ENCODE peak calls at places on chromosomes 12 and 14, in eight cellular contexts. R is neural progenitor cell, S is ACHN, J is EH, M is GM13977, G is HEK293T, T is SW 1271, Y is A549. W is an unnamed sample.

GRCh38 chr12:32743264-32743663 is 12.4 kb downstream of the YARS2 start:
- DNase-seq in Y (no peak), M (no peak), T (no peak), J (no peak), G (no peak), S (no peak), R (no peak), W (no peak)

GRCh38 chr14:46405095-46405494 is 246.5 kb downstream of the RPL10L start:
- DNase-seq in R (no peak), S (no peak), G (no peak), M (no peak), J (no peak), Y (no peak), T (no peak), W (no peak)

GRCh38 chr14:69850086-69850735 is 29.0 kb upstream of the SMOC1 start:
- DNase-seq in J (no peak), S (no peak), T (no peak), Y (no peak), R (peak; percentile 27), M (peak; percentile 65), G (no peak), W (no peak)

GRCh38 chr12:66555113-66555512 is 123.8 kb downstream of the GRIP1 start:
- DNase-seq in G (no peak), T (no peak), S (no peak), Y (no peak), M (no peak), R (no peak), J (peak; percentile 4), W (no peak)

GRCh38 chr12:51626115-51626514 is 35.1 kb downstream of the SCN8A start:
- DNase-seq in J (no peak), S (no peak), Y (no peak), R (no peak), G (no peak), T (no peak), M (no peak), W (no peak)

GRCh38 chr12:3148366-3149000 is 71.3 kb downstream of the TSPAN9 start:
- DNase-seq in R (no peak), J (no peak), Y (no peak), M (no peak), G (no peak), S (no peak), T (no peak), W (no peak)

GRCh38 chr14:96683575-96684289 is 113.5 kb upstream of the VRK1 start:
- DNase-seq in G (no peak), M (no peak), S (no peak), R (no peak), Y (no peak), T (no peak), J (peak; percentile 0), W (no peak)

GRCh38 chr14:105275267-105275946 is 25.4 kb downstream of the BRF1 start:
- DNase-seq in M (no peak), R (no peak), S (no peak), G (no peak), T (no peak), J (peak; percentile 86), Y (no peak), W (no peak)

GRCh38 chr12:108801736-108802665 is 55.4 kb downstream of the SSH1 start:
- DNase-seq in T (no peak), Y (no peak), M (no peak), S (peak; percentile 93), R (peak; percentile 93), G (no peak), J (peak; percentile 98), W (no peak)

GRCh38 chr14:66140213-66140918 is 345.8 kb upstream of the CCDC196 start:
- DNase-seq in G (no peak), Y (no peak), J (no peak), R (no peak), M (peak; percentile 45), T (no peak), S (no peak), W (no peak)

GRCh38 chr12:102917026-102917787 is at the start of gene PAH:
- DNase-seq in Y (no peak), G (peak; percentile 13), M (no peak), S (peak; percentile 24), T (no peak), R (peak; percentile 50), J (no peak), W (no peak)

GRCh38 chr12:63304844-63305243 is 153.8 kb upstream of the AVPR1A start:
- DNase-seq in J (peak; percentile 56), M (no peak), Y (no peak), R (no peak), S (no peak), T (no peak), G (no peak), W (no peak)

GRCh38 chr12:109726106-109726497 is 12.5 kb downstream of the FAM222A start:
- DNase-seq in T (no peak), M (no peak), G (no peak), Y (no peak), R (no peak), S (no peak), J (no peak), W (no peak)

GRCh38 chr14:93010543-93011541 is 87.9 kb downstream of the CHGA start:
- DNase-seq in Y (no peak), M (no peak), T (no peak), J (no peak), R (no peak), S (no peak), G (no peak), W (no peak)

GRCh38 chr12:71945121-71945520 is 6.5 kb downstream of the TPH2 start:
- DNase-seq in R (no peak), M (no peak), T (no peak), J (peak; percentile 21), S (no peak), Y (no peak), G (no peak), W (no peak)

GRCh38 chr14:23294734-23295561 is 7.7 kb downstream of the PPP1R3E start:
- DNase-seq in J (peak; percentile 63), M (no peak), S (peak; percentile 55), G (peak; percentile 40), T (no peak), Y (peak; percentile 55), R (peak; percentile 85), W (no peak)

GRCh38 chr14:30034049-30034635 is 106.5 kb upstream of the PRKD1 start:
- DNase-seq in J (peak; percentile 64), S (no peak), M (no peak), T (no peak), Y (no peak), R (peak; percentile 30), G (no peak), W (no peak)

GRCh38 chr12:47698631-47699030 is 7.2 kb downstream of the RPAP3 start:
- DNase-seq in S (no peak), R (no peak), M (no peak), T (no peak), G (no peak), Y (no peak), J (no peak), W (no peak)

GRCh38 chr14:21796912-21797311 is 123.3 kb upstream of the OR4E1 start:
- DNase-seq in T (no peak), S (no peak), M (no peak), G (peak; percentile 39), R (peak; percentile 2), Y (no peak), J (no peak), W (no peak)